ENCODE peak calls at places on chromosome 21, in nine cellular contexts. One of them, this sample, is unnamed.

GRCh38 chr21:43308101-43308500 is 118.8 kb downstream of the SIK1 start:
- DNase-seq in HFF-Myc: no peak
- DNase-seq in left ventricle myocardium superior: no peak
- DNase-seq in RPMI8226: no peak
- DNase-seq in Calu3: no peak
- DNase-seq in stimulated activated CD8-positive, alpha-beta memory T cell treated with anti-CD3 and anti-CD28 coated beads, Interleukin-2, amount 100 ng/mL, for 1 hour: no peak
- DNase-seq in M059J: no peak
- DNase-seq in AML-193: no peak
- DNase-seq in AG09309: no peak
- DNase-seq in this sample: peak

GRCh38 chr21:18443085-18443484 is 39.5 kb upstream of the TMPRSS15 start:
- DNase-seq in AML-193: no peak
- DNase-seq in Calu3: no peak
- DNase-seq in stimulated activated CD8-positive, alpha-beta memory T cell treated with anti-CD3 and anti-CD28 coated beads, Interleukin-2, amount 100 ng/mL, for 1 hour: no peak
- DNase-seq in left ventricle myocardium superior: no peak
- DNase-seq in M059J: no peak
- DNase-seq in HFF-Myc: no peak
- DNase-seq in RPMI8226: no peak
- DNase-seq in AG09309: no peak
- DNase-seq in this sample: no peak

GRCh38 chr21:25296239-25296638 is 311.0 kb downstream of the MRPL39 start:
- DNase-seq in M059J: peak
- DNase-seq in left ventricle myocardium superior: no peak
- DNase-seq in AML-193: no peak
- DNase-seq in RPMI8226: peak
- DNase-seq in Calu3: no peak
- DNase-seq in stimulated activated CD8-positive, alpha-beta memory T cell treated with anti-CD3 and anti-CD28 coated beads, Interleukin-2, amount 100 ng/mL, for 1 hour: no peak
- DNase-seq in HFF-Myc: no peak
- DNase-seq in AG09309: no peak
- DNase-seq in this sample: no peak

GRCh38 chr21:45290948-45291612 is 3.4 kb upstream of the POFUT2 start:
- DNase-seq in stimulated activated CD8-positive, alpha-beta memory T cell treated with anti-CD3 and anti-CD28 coated beads, Interleukin-2, amount 100 ng/mL, for 1 hour: no peak
- DNase-seq in Calu3: no peak
- DNase-seq in left ventricle myocardium superior: no peak
- DNase-seq in M059J: peak
- DNase-seq in AML-193: no peak
- DNase-seq in RPMI8226: no peak
- DNase-seq in HFF-Myc: no peak
- DNase-seq in AG09309: no peak
- DNase-seq in this sample: peak

GRCh38 chr21:27570306-27570868 is 603.5 kb upstream of the ADAMTS5 start:
- DNase-seq in RPMI8226: no peak
- DNase-seq in left ventricle myocardium superior: peak
- DNase-seq in HFF-Myc: no peak
- DNase-seq in M059J: peak
- DNase-seq in Calu3: no peak
- DNase-seq in AG09309: peak
- DNase-seq in stimulated activated CD8-positive, alpha-beta memory T cell treated with anti-CD3 and anti-CD28 coated beads, Interleukin-2, amount 100 ng/mL, for 1 hour: no peak
- DNase-seq in AML-193: no peak
- DNase-seq in this sample: no peak

GRCh38 chr21:24110846-24111245 is 1496.4 kb downstream of the MRPL39 start:
- DNase-seq in stimulated activated CD8-positive, alpha-beta memory T cell treated with anti-CD3 and anti-CD28 coated beads, Interleukin-2, amount 100 ng/mL, for 1 hour: no peak
- DNase-seq in RPMI8226: no peak
- DNase-seq in AML-193: no peak
- DNase-seq in M059J: no peak
- DNase-seq in HFF-Myc: no peak
- DNase-seq in left ventricle myocardium superior: no peak
- DNase-seq in AG09309: no peak
- DNase-seq in Calu3: no peak
- DNase-seq in this sample: no peak

GRCh38 chr21:38910390-38911008 is 104.8 kb downstream of the ETS2 start:
- DNase-seq in stimulated activated CD8-positive, alpha-beta memory T cell treated with anti-CD3 and anti-CD28 coated beads, Interleukin-2, amount 100 ng/mL, for 1 hour: no peak
- DNase-seq in RPMI8226: peak
- DNase-seq in left ventricle myocardium superior: no peak
- DNase-seq in AG09309: no peak
- DNase-seq in HFF-Myc: no peak
- DNase-seq in Calu3: peak
- DNase-seq in AML-193: no peak
- DNase-seq in M059J: peak
- DNase-seq in this sample: no peak

GRCh38 chr21:41520560-41521442 is 12.8 kb upstream of the TMPRSS2 start:
- DNase-seq in left ventricle myocardium superior: no peak
- DNase-seq in AG09309: no peak
- DNase-seq in Calu3: no peak
- DNase-seq in RPMI8226: no peak
- DNase-seq in HFF-Myc: no peak
- DNase-seq in AML-193: no peak
- DNase-seq in M059J: no peak
- DNase-seq in stimulated activated CD8-positive, alpha-beta memory T cell treated with anti-CD3 and anti-CD28 coated beads, Interleukin-2, amount 100 ng/mL, for 1 hour: no peak
- DNase-seq in this sample: no peak

GRCh38 chr21:42142141-42142540 is 71.0 kb downstream of the UMODL1 start:
- DNase-seq in Calu3: no peak
- DNase-seq in left ventricle myocardium superior: no peak
- DNase-seq in AML-193: no peak
- DNase-seq in RPMI8226: no peak
- DNase-seq in HFF-Myc: no peak
- DNase-seq in M059J: no peak
- DNase-seq in stimulated activated CD8-positive, alpha-beta memory T cell treated with anti-CD3 and anti-CD28 coated beads, Interleukin-2, amount 100 ng/mL, for 1 hour: no peak
- DNase-seq in AG09309: no peak
- DNase-seq in this sample: no peak

GRCh38 chr21:46585191-46585953 is 19.5 kb downstream of the S100B start:
- DNase-seq in HFF-Myc: no peak
- DNase-seq in AML-193: no peak
- DNase-seq in left ventricle myocardium superior: no peak
- DNase-seq in M059J: no peak
- DNase-seq in stimulated activated CD8-positive, alpha-beta memory T cell treated with anti-CD3 and anti-CD28 coated beads, Interleukin-2, amount 100 ng/mL, for 1 hour: no peak
- DNase-seq in AG09309: no peak
- DNase-seq in RPMI8226: no peak
- DNase-seq in Calu3: no peak
- DNase-seq in this sample: no peak

GRCh38 chr21:44920694-44921604 is at the start of gene ITGB2:
- DNase-seq in RPMI8226: no peak
- DNase-seq in left ventricle myocardium superior: peak
- DNase-seq in stimulated activated CD8-positive, alpha-beta memory T cell treated with anti-CD3 and anti-CD28 coated beads, Interleukin-2, amount 100 ng/mL, for 1 hour: no peak
- DNase-seq in HFF-Myc: no peak
- DNase-seq in AML-193: peak
- DNase-seq in AG09309: no peak
- DNase-seq in Calu3: no peak
- DNase-seq in M059J: no peak
- DNase-seq in this sample: no peak

GRCh38 chr21:42836767-42837301 is 42.5 kb downstream of the WDR4 start:
- DNase-seq in HFF-Myc: no peak
- DNase-seq in M059J: no peak
- DNase-seq in left ventricle myocardium superior: no peak
- DNase-seq in RPMI8226: no peak
- DNase-seq in stimulated activated CD8-positive, alpha-beta memory T cell treated with anti-CD3 and anti-CD28 coated beads, Interleukin-2, amount 100 ng/mL, for 1 hour: no peak
- DNase-seq in AG09309: no peak
- DNase-seq in Calu3: no peak
- DNase-seq in AML-193: no peak
- DNase-seq in this sample: no peak

GRCh38 chr21:26447932-26448331 is 125.2 kb downstream of the CYYR1 start:
- DNase-seq in AML-193: no peak
- DNase-seq in Calu3: no peak
- DNase-seq in left ventricle myocardium superior: no peak
- DNase-seq in RPMI8226: no peak
- DNase-seq in AG09309: no peak
- DNase-seq in M059J: no peak
- DNase-seq in stimulated activated CD8-positive, alpha-beta memory T cell treated with anti-CD3 and anti-CD28 coated beads, Interleukin-2, amount 100 ng/mL, for 1 hour: no peak
- DNase-seq in HFF-Myc: no peak
- DNase-seq in this sample: no peak

GRCh38 chr21:26892151-26892550 is 46.9 kb upstream of the ADAMTS1 start:
- DNase-seq in AML-193: no peak
- DNase-seq in stimulated activated CD8-positive, alpha-beta memory T cell treated with anti-CD3 and anti-CD28 coated beads, Interleukin-2, amount 100 ng/mL, for 1 hour: no peak
- DNase-seq in AG09309: no peak
- DNase-seq in left ventricle myocardium superior: no peak
- DNase-seq in RPMI8226: no peak
- DNase-seq in Calu3: no peak
- DNase-seq in M059J: no peak
- DNase-seq in HFF-Myc: no peak
- DNase-seq in this sample: no peak

GRCh38 chr21:46111857-46112730 is 14.2 kb downstream of the COL6A2 start:
- DNase-seq in Calu3: no peak
- DNase-seq in HFF-Myc: no peak
- DNase-seq in AG09309: no peak
- DNase-seq in stimulated activated CD8-positive, alpha-beta memory T cell treated with anti-CD3 and anti-CD28 coated beads, Interleukin-2, amount 100 ng/mL, for 1 hour: no peak
- DNase-seq in left ventricle myocardium superior: peak
- DNase-seq in AML-193: no peak
- DNase-seq in RPMI8226: no peak
- DNase-seq in M059J: no peak
- DNase-seq in this sample: peak

GRCh38 chr21:34606621-34607020 is 8.3 kb downstream of the RCAN1 start:
- DNase-seq in HFF-Myc: no peak
- DNase-seq in AG09309: no peak
- DNase-seq in stimulated activated CD8-positive, alpha-beta memory T cell treated with anti-CD3 and anti-CD28 coated beads, Interleukin-2, amount 100 ng/mL, for 1 hour: no peak
- DNase-seq in AML-193: no peak
- DNase-seq in M059J: no peak
- DNase-seq in Calu3: no peak
- DNase-seq in left ventricle myocardium superior: no peak
- DNase-seq in RPMI8226: no peak
- DNase-seq in this sample: no peak

GRCh38 chr21:44199448-44199847 is 41.3 kb downstream of the ICOSLG start:
- DNase-seq in AML-193: no peak
- DNase-seq in AG09309: no peak
- DNase-seq in M059J: no peak
- DNase-seq in stimulated activated CD8-positive, alpha-beta memory T cell treated with anti-CD3 and anti-CD28 coated beads, Interleukin-2, amount 100 ng/mL, for 1 hour: no peak
- DNase-seq in left ventricle myocardium superior: no peak
- DNase-seq in Calu3: no peak
- DNase-seq in RPMI8226: peak
- DNase-seq in HFF-Myc: no peak
- DNase-seq in this sample: no peak

GRCh38 chr21:41943468-41944250 is 10.2 kb downstream of the C2CD2 start:
- DNase-seq in RPMI8226: no peak
- DNase-seq in M059J: no peak
- DNase-seq in stimulated activated CD8-positive, alpha-beta memory T cell treated with anti-CD3 and anti-CD28 coated beads, Interleukin-2, amount 100 ng/mL, for 1 hour: no peak
- DNase-seq in AG09309: no peak
- DNase-seq in left ventricle myocardium superior: peak
- DNase-seq in HFF-Myc: no peak
- DNase-seq in AML-193: no peak
- DNase-seq in Calu3: no peak
- DNase-seq in this sample: no peak

GRCh38 chr21:41321211-41321907 is 4.8 kb downstream of the FAM3B start:
- DNase-seq in Calu3: no peak
- DNase-seq in AML-193: no peak
- DNase-seq in M059J: no peak
- DNase-seq in HFF-Myc: no peak
- DNase-seq in stimulated activated CD8-positive, alpha-beta memory T cell treated with anti-CD3 and anti-CD28 coated beads, Interleukin-2, amount 100 ng/mL, for 1 hour: no peak
- DNase-seq in left ventricle myocardium superior: no peak
- DNase-seq in AG09309: no peak
- DNase-seq in RPMI8226: peak
- DNase-seq in this sample: no peak